ENCODE peak calls at places on chromosomes 4 and X, in eight cellular contexts. P is left ventricle myocardium inferior; X is stimulated activated CD4-positive, alpha-beta T cell treated with anti-CD3 and anti-CD28 coated beads, Interleukin-2, amount 100 ng/mL, for 48 hours; M is HCT116; L is endothelial cell of umbilical vein; C is CD8-positive, alpha-beta memory T cell; A is HEK293T; K is HCEC 1CT. F is an unnamed sample.

GRCh38 chrX:679161-679979 is 48.8 kb downstream of the SHOX start:
- DNase-seq in P (no peak), C (no peak), M (no peak), K (no peak), A (no peak), L (no peak), X (no peak), F (no peak)

GRCh38 chr4:150794706-150795105 is 212.8 kb downstream of the MAB21L2 start:
- DNase-seq in X (no peak), K (no peak), L (no peak), P (no peak), M (no peak), A (no peak), C (no peak), F (no peak)

GRCh38 chrX:41377624-41378023 is 43.7 kb downstream of the DDX3X start:
- DNase-seq in K (no peak), M (no peak), X (no peak), L (no peak), P (no peak), C (no peak), A (no peak), F (no peak)

GRCh38 chr4:74397748-74398426 is 32.9 kb downstream of the EREG start:
- DNase-seq in K (no peak), P (no peak), C (no peak), A (no peak), X (no peak), M (no peak), L (peak), F (no peak)

GRCh38 chr4:156496797-156497196 is 474.8 kb downstream of the PDGFC start:
- DNase-seq in M (no peak), A (no peak), C (no peak), K (no peak), P (no peak), L (no peak), X (no peak), F (no peak)

GRCh38 chr4:139171878-139172691 is 4.9 kb downstream of the ELF2 start:
- DNase-seq in A (no peak), L (no peak), M (no peak), K (peak), C (no peak), X (no peak), P (no peak), F (no peak)

GRCh38 chr4:94577136-94577535 is 125.4 kb downstream of the PDLIM5 start:
- DNase-seq in M (no peak), L (peak), P (peak), C (no peak), K (no peak), A (no peak), X (no peak), F (peak)

GRCh38 chr4:142719854-142720541 is 126.1 kb downstream of the INPP4B start:
- DNase-seq in P (no peak), C (peak), X (no peak), M (peak), A (no peak), K (peak), L (peak), F (no peak)

GRCh38 chrX:119477812-119478232 is 9.6 kb downstream of the SLC25A5 start:
- DNase-seq in A (peak), P (no peak), C (no peak), K (peak), X (no peak), M (no peak), L (no peak), F (peak)

GRCh38 chr4:9812530-9813340 is 31.3 kb downstream of the DRD5 start:
- DNase-seq in X (no peak), K (no peak), C (no peak), L (no peak), P (no peak), M (no peak), A (no peak), F (peak)

GRCh38 chr4:37475087-37475486 is 211.1 kb downstream of the RELL1 start:
- DNase-seq in L (no peak), K (no peak), A (no peak), P (no peak), C (no peak), M (no peak), X (no peak), F (no peak)

GRCh38 chr4:101102114-101102752 is 245.1 kb downstream of the PPP3CA start:
- DNase-seq in A (no peak), P (peak), M (no peak), C (no peak), X (no peak), K (peak), L (peak), F (peak)

GRCh38 chrX:9538544-9539045 is 73.7 kb downstream of the TBL1X start:
- DNase-seq in C (no peak), P (no peak), K (no peak), M (no peak), A (no peak), L (no peak), X (no peak), F (peak)

GRCh38 chr4:120007171-120007894 is 59.3 kb downstream of the MAD2L1 start:
- DNase-seq in X (no peak), C (no peak), L (no peak), K (peak), M (no peak), A (no peak), P (no peak), F (no peak)

GRCh38 chr4:172061204-172061603 is 248.0 kb downstream of the GALNTL6 start:
- DNase-seq in A (no peak), C (no peak), L (no peak), M (no peak), X (no peak), K (no peak), P (no peak), F (no peak)

GRCh38 chrX:132614297-132614696 is 125.5 kb upstream of the MBNL3 start:
- DNase-seq in P (no peak), M (no peak), L (no peak), X (no peak), K (peak), A (peak), C (no peak), F (no peak)

GRCh38 chrX:44447214-44447613 is 95.4 kb downstream of the FUNDC1 start:
- DNase-seq in M (no peak), C (no peak), P (no peak), A (no peak), X (no peak), K (no peak), L (no peak), F (no peak)

GRCh38 chrX:124098089-124098488 is 136.6 kb downstream of the STAG2 start:
- DNase-seq in X (no peak), A (peak), P (no peak), C (peak), M (no peak), K (peak), L (peak), F (no peak)

GRCh38 chr4:41406051-41406516 is 131.9 kb upstream of the LIMCH1 start:
- DNase-seq in L (no peak), P (no peak), C (no peak), M (no peak), K (no peak), X (no peak), A (no peak), F (no peak)

GRCh38 chr4:147513051-147513450 is 32.2 kb downstream of the EDNRA start:
- DNase-seq in L (no peak), P (no peak), X (no peak), M (no peak), A (no peak), C (no peak), K (no peak), F (no peak)

GRCh38 chr4:40763228-40763716 is 13.5 kb downstream of the NSUN7 start:
- DNase-seq in M (peak), L (no peak), X (peak), C (no peak), P (no peak), K (peak), A (no peak), F (no peak)

GRCh38 chrX:147912093-147912801 is 528 bp downstream of the FMR1 start:
- DNase-seq in P (peak), C (peak), X (no peak), A (peak), M (no peak), K (peak), L (peak), F (peak)

GRCh38 chr4:181143241-181143854 is 1099.9 kb upstream of the TENM3 start:
- DNase-seq in P (peak), M (peak), L (peak), X (peak), C (peak), K (peak), A (peak), F (peak)

GRCh38 chrX:20522420-20522819 is 255.7 kb upstream of the RPS6KA3 start:
- DNase-seq in C (no peak), L (no peak), P (no peak), M (no peak), X (no peak), K (no peak), A (no peak), F (no peak)

GRCh38 chr4:124846306-124846705 is 133.8 kb upstream of the ANKRD50 start:
- DNase-seq in M (no peak), A (no peak), P (no peak), K (no peak), X (no peak), C (no peak), L (no peak), F (no peak)

GRCh38 chrX:114599305-114599704 is 15.4 kb downstream of the HTR2C start:
- DNase-seq in M (no peak), L (no peak), X (no peak), K (no peak), C (no peak), A (no peak), P (no peak), F (no peak)

GRCh38 chr4:26509681-26510333 is 19.5 kb upstream of the CCKAR start:
- DNase-seq in X (no peak), K (no peak), L (no peak), M (no peak), A (no peak), P (no peak), C (no peak), F (no peak)

GRCh38 chr4:113835005-113835404 is 73.5 kb upstream of the CAMK2D start:
- DNase-seq in M (no peak), K (peak), A (no peak), P (no peak), L (peak), X (no peak), C (no peak), F (no peak)

GRCh38 chr4:15901996-15902395 is 36.5 kb downstream of the FGFBP1 start:
- DNase-seq in L (no peak), M (no peak), P (no peak), A (no peak), C (no peak), K (no peak), X (no peak), F (no peak)

GRCh38 chr4:7015383-7016035 is 27.7 kb upstream of the TADA2B start:
- DNase-seq in K (no peak), P (no peak), M (no peak), C (no peak), A (no peak), X (no peak), L (no peak), F (no peak)

GRCh38 chr4:185839204-185839712 is 27.3 kb upstream of the SORBS2 start:
- DNase-seq in A (peak), K (peak), P (peak), C (no peak), M (peak), X (no peak), L (peak), F (no peak)

GRCh38 chr4:186204103-186204559 is 12.8 kb downstream of the CYP4V2 start:
- DNase-seq in A (peak), C (peak), X (no peak), P (no peak), K (no peak), M (peak), L (peak), F (peak)

GRCh38 chr4:105147226-105148151 is 813 bp downstream of the TET2 start:
- DNase-seq in M (no peak), L (peak), C (peak), P (no peak), K (no peak), A (peak), X (peak), F (peak)

GRCh38 chr4:147371661-147372060 is 109.2 kb upstream of the EDNRA start:
- DNase-seq in P (no peak), X (no peak), L (peak), A (no peak), K (peak), C (no peak), M (peak), F (no peak)

GRCh38 chr4:11693693-11694092 is 265.0 kb upstream of the HS3ST1 start:
- DNase-seq in X (no peak), C (no peak), L (no peak), P (no peak), M (no peak), A (no peak), K (no peak), F (no peak)

GRCh38 chr4:3765271-3766206 is 646 bp upstream of the ADRA2C start:
- DNase-seq in L (no peak), P (peak), M (no peak), K (peak), A (peak), X (no peak), C (no peak), F (peak)

F was measured in body of pancreas.